ENCODE peak calls at places on chromosomes 12 and 14, in five cellular contexts. One of them, this sample, is unnamed. For H3K4me1 and H3K27me3, the result is how much of the 10 kb centered on the place peaks cover.

GRCh38 chr14:103123634-103124500 is 606 bp downstream of the TNFAIP2 start:
- DNase-seq in breast epithelium: no peak
- DNase-seq in CD8-positive, alpha-beta memory T cell: no peak
- DNase-seq in IMR-90: no peak
- DNase-seq in fibroblast of lung: no peak
- DNase-seq in this sample: no peak

GRCh38 chr14:50452979-50453705 is 56.5 kb upstream of the CDKL1 start:
- DNase-seq in breast epithelium: no peak
- DNase-seq in CD8-positive, alpha-beta memory T cell: no peak
- DNase-seq in IMR-90: peak
- DNase-seq in fibroblast of lung: peak
- DNase-seq in this sample: no peak

GRCh38 chr12:123794027-123794426 is 31.9 kb downstream of the DNAH10 start:
- DNase-seq in breast epithelium: no peak
- DNase-seq in CD8-positive, alpha-beta memory T cell: no peak
- DNase-seq in IMR-90: no peak
- DNase-seq in fibroblast of lung: no peak
- DNase-seq in this sample: no peak

GRCh38 chr12:47411961-47412360 is 293.9 kb downstream of the RPAP3 start:
- DNase-seq in breast epithelium: no peak
- DNase-seq in CD8-positive, alpha-beta memory T cell: no peak
- DNase-seq in IMR-90: peak
- DNase-seq in fibroblast of lung: peak
- DNase-seq in this sample: no peak

GRCh38 chr14:20477211-20477876 is 8.1 kb downstream of the PNP start:
- DNase-seq in breast epithelium: no peak
- DNase-seq in CD8-positive, alpha-beta memory T cell: peak
- DNase-seq in IMR-90: peak
- DNase-seq in fibroblast of lung: peak
- DNase-seq in this sample: no peak

GRCh38 chr14:76019676-76020075 is 34.1 kb downstream of the IFT43 start:
- DNase-seq in breast epithelium: no peak
- DNase-seq in CD8-positive, alpha-beta memory T cell: no peak
- DNase-seq in IMR-90: no peak
- DNase-seq in fibroblast of lung: no peak
- DNase-seq in this sample: no peak

GRCh38 chr12:27970391-27970980 is 2.0 kb downstream of the PTHLH start:
- DNase-seq in breast epithelium: no peak
- DNase-seq in CD8-positive, alpha-beta memory T cell: no peak
- DNase-seq in IMR-90: peak
- DNase-seq in fibroblast of lung: peak
- DNase-seq in this sample: no peak

GRCh38 chr12:98405795-98406366 is 109.5 kb upstream of the TMPO start:
- DNase-seq in breast epithelium: no peak
- DNase-seq in CD8-positive, alpha-beta memory T cell: no peak
- DNase-seq in IMR-90: no peak
- DNase-seq in fibroblast of lung: no peak
- DNase-seq in this sample: no peak

GRCh38 chr12:21850419-21850818 is 75.9 kb upstream of the KCNJ8 start:
- DNase-seq in breast epithelium: no peak
- DNase-seq in CD8-positive, alpha-beta memory T cell: no peak
- DNase-seq in IMR-90: no peak
- DNase-seq in fibroblast of lung: no peak
- DNase-seq in this sample: no peak

GRCh38 chr12:92675092-92675865 is 27.5 kb upstream of the PLEKHG7 start:
- DNase-seq in breast epithelium: no peak
- DNase-seq in CD8-positive, alpha-beta memory T cell: no peak
- DNase-seq in IMR-90: peak
- DNase-seq in fibroblast of lung: no peak
- DNase-seq in this sample: no peak

GRCh38 chr12:74129702-74130101 is 407.9 kb upstream of the ATXN7L3B start:
- DNase-seq in breast epithelium: no peak
- DNase-seq in CD8-positive, alpha-beta memory T cell: no peak
- DNase-seq in IMR-90: no peak
- DNase-seq in fibroblast of lung: peak
- DNase-seq in this sample: no peak

GRCh38 chr12:16586350-16587109 is 19.4 kb downstream of the LMO3 start:
- DNase-seq in breast epithelium: no peak
- DNase-seq in CD8-positive, alpha-beta memory T cell: no peak
- DNase-seq in IMR-90: peak
- DNase-seq in fibroblast of lung: peak
- DNase-seq in this sample: no peak

GRCh38 chr12:44654641-44655625 is 221.2 kb downstream of the NELL2 start:
- DNase-seq in breast epithelium: no peak
- DNase-seq in CD8-positive, alpha-beta memory T cell: no peak
- DNase-seq in IMR-90: no peak
- DNase-seq in fibroblast of lung: no peak
- DNase-seq in this sample: no peak

GRCh38 chr12:116090516-116090915 is 187.0 kb downstream of the MED13L start:
- DNase-seq in breast epithelium: no peak
- DNase-seq in CD8-positive, alpha-beta memory T cell: no peak
- DNase-seq in IMR-90: no peak
- DNase-seq in fibroblast of lung: no peak
- DNase-seq in this sample: no peak

GRCh38 chr12:100375023-100375737 is 18.3 kb downstream of the SLC17A8 start:
- DNase-seq in breast epithelium: no peak
- DNase-seq in CD8-positive, alpha-beta memory T cell: no peak
- DNase-seq in IMR-90: peak
- DNase-seq in fibroblast of lung: peak
- DNase-seq in this sample: no peak

GRCh38 chr14:85471156-85471555 is 58.8 kb upstream of the FLRT2 start:
- DNase-seq in breast epithelium: no peak
- DNase-seq in CD8-positive, alpha-beta memory T cell: no peak
- DNase-seq in IMR-90: peak
- DNase-seq in fibroblast of lung: peak
- DNase-seq in this sample: no peak

GRCh38 chr12:89156324-89156723 is 196.0 kb downstream of the DUSP6 start:
- DNase-seq in breast epithelium: no peak
- DNase-seq in CD8-positive, alpha-beta memory T cell: no peak
- DNase-seq in IMR-90: no peak
- DNase-seq in fibroblast of lung: peak
- DNase-seq in this sample: no peak

GRCh38 chr14:99899578-99900178 is 106.5 kb downstream of the EML1 start:
- DNase-seq in breast epithelium: no peak
- DNase-seq in CD8-positive, alpha-beta memory T cell: no peak
- DNase-seq in IMR-90: peak
- DNase-seq in fibroblast of lung: peak
- DNase-seq in this sample: no peak

GRCh38 chr12:112973016-112973711 is 5.2 kb upstream of the OAS2 start:
- DNase-seq in breast epithelium: no peak
- DNase-seq in CD8-positive, alpha-beta memory T cell: no peak
- DNase-seq in IMR-90: no peak
- DNase-seq in fibroblast of lung: no peak
- DNase-seq in this sample: no peak

GRCh38 chr12:87871061-87871460 is 158.1 kb downstream of the C12orf50 start:
- DNase-seq in breast epithelium: no peak
- DNase-seq in CD8-positive, alpha-beta memory T cell: no peak
- DNase-seq in IMR-90: peak
- DNase-seq in fibroblast of lung: peak
- DNase-seq in this sample: no peak

GRCh38 chr14:99389171-99389826 is 91.4 kb downstream of the SETD3 start:
- DNase-seq in breast epithelium: no peak
- DNase-seq in CD8-positive, alpha-beta memory T cell: peak
- DNase-seq in IMR-90: peak
- DNase-seq in fibroblast of lung: peak
- DNase-seq in this sample: no peak

GRCh38 chr12:49287876-49288275 is 7.1 kb upstream of the PRPH start:
- DNase-seq in breast epithelium: no peak
- DNase-seq in CD8-positive, alpha-beta memory T cell: no peak
- DNase-seq in IMR-90: no peak
- DNase-seq in fibroblast of lung: no peak
- DNase-seq in this sample: no peak

GRCh38 chr12:125645724-125646123 is 580.5 kb downstream of the AACS start:
- DNase-seq in breast epithelium: no peak
- DNase-seq in CD8-positive, alpha-beta memory T cell: no peak
- DNase-seq in IMR-90: no peak
- DNase-seq in fibroblast of lung: no peak
- DNase-seq in this sample: no peak

GRCh38 chr14:22887260-22887989 is 4.4 kb downstream of the REM2 start:
- DNase-seq in breast epithelium: peak
- DNase-seq in CD8-positive, alpha-beta memory T cell: no peak
- DNase-seq in IMR-90: peak
- DNase-seq in fibroblast of lung: peak
- DNase-seq in this sample: no peak

GRCh38 chr12:51307655-51308593 is 16.1 kb downstream of the BIN2 start:
- DNase-seq in breast epithelium: no peak
- DNase-seq in CD8-positive, alpha-beta memory T cell: no peak
- DNase-seq in IMR-90: peak
- DNase-seq in fibroblast of lung: peak
- DNase-seq in this sample: no peak

GRCh38 chr14:38646391-38646790 is 390.5 kb upstream of the CLEC14A start:
- DNase-seq in breast epithelium: no peak
- DNase-seq in CD8-positive, alpha-beta memory T cell: no peak
- DNase-seq in IMR-90: no peak
- DNase-seq in fibroblast of lung: no peak
- DNase-seq in this sample: no peak

DNA sequence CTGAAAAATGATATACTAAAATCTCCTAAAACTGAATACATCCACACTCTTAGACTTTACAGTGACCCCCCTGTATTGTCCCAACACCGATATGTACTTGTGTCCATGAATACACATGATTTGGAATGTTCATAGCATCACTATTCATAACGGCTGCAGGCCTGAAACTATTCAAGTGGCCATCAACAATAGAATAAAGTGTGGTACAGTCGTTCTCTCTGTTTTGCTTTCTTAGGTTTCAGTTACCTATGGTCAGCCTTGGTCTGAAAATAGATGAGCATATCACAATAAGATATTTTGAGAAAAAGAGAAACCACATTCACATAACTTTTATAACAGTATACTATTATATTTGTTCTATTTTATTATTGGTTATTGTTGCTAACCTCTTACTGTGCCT is 150.6 kb downstream of the ASCL4 start:
- DNase-seq in breast epithelium: no peak
- DNase-seq in CD8-positive, alpha-beta memory T cell: no peak
- DNase-seq in IMR-90: no peak
- DNase-seq in fibroblast of lung: no peak
- DNase-seq in this sample: no peak
- H3K4me1 ChIP-seq in breast epithelium: under half
- H3K4me1 ChIP-seq in CD8-positive, alpha-beta memory T cell: under half
- H3K4me1 ChIP-seq in IMR-90: under half
- H3K4me1 ChIP-seq in fibroblast of lung: under half
- H3K4me1 ChIP-seq in this sample: under half

GRCh38 chr14:104567957-104568225 is 11.7 kb upstream of the C14orf180 start:
- DNase-seq in breast epithelium: no peak
- DNase-seq in CD8-positive, alpha-beta memory T cell: no peak
- DNase-seq in IMR-90: no peak
- DNase-seq in fibroblast of lung: no peak
- DNase-seq in this sample: no peak

GRCh38 chr14:104568620-104569019 is 10.9 kb upstream of the C14orf180 start:
- DNase-seq in breast epithelium: no peak
- DNase-seq in CD8-positive, alpha-beta memory T cell: no peak
- DNase-seq in IMR-90: no peak
- DNase-seq in fibroblast of lung: no peak
- DNase-seq in this sample: no peak

GRCh38 chr14:104563742-104564615 is 15.6 kb upstream of the C14orf180 start:
- DNase-seq in breast epithelium: peak
- DNase-seq in CD8-positive, alpha-beta memory T cell: peak
- DNase-seq in IMR-90: peak
- DNase-seq in fibroblast of lung: peak
- DNase-seq in this sample: no peak

GRCh38 chr14:104564744-104565679 is 14.6 kb upstream of the C14orf180 start:
- DNase-seq in breast epithelium: no peak
- DNase-seq in CD8-positive, alpha-beta memory T cell: no peak
- DNase-seq in IMR-90: no peak
- DNase-seq in fibroblast of lung: no peak
- DNase-seq in this sample: no peak

GRCh38 chr14:104567141-104567956 is 12.2 kb upstream of the C14orf180 start:
- DNase-seq in breast epithelium: no peak
- DNase-seq in CD8-positive, alpha-beta memory T cell: no peak
- DNase-seq in IMR-90: no peak
- DNase-seq in fibroblast of lung: no peak
- DNase-seq in this sample: no peak
- H3K27me3 ChIP-seq in breast epithelium: under half
- H3K27me3 ChIP-seq in CD8-positive, alpha-beta memory T cell: under half
- H3K27me3 ChIP-seq in IMR-90: under half
- H3K27me3 ChIP-seq in fibroblast of lung: under half
- H3K27me3 ChIP-seq in this sample: under half

GRCh38 chr12:6934110-6934509 is 6.4 kb downstream of the ATN1 start:
- DNase-seq in breast epithelium: peak
- DNase-seq in CD8-positive, alpha-beta memory T cell: no peak
- DNase-seq in IMR-90: peak
- DNase-seq in fibroblast of lung: peak
- DNase-seq in this sample: no peak
- H3K4me1 ChIP-seq in breast epithelium: half or more
- H3K4me1 ChIP-seq in CD8-positive, alpha-beta memory T cell: half or more
- H3K4me1 ChIP-seq in IMR-90: under half
- H3K4me1 ChIP-seq in fibroblast of lung: under half
- H3K4me1 ChIP-seq in this sample: under half

GRCh38 chr12:132328282-132329029 is 933 bp downstream of the GALNT9 start:
- DNase-seq in breast epithelium: no peak
- DNase-seq in CD8-positive, alpha-beta memory T cell: no peak
- DNase-seq in IMR-90: no peak
- DNase-seq in fibroblast of lung: no peak
- DNase-seq in this sample: no peak
- H3K27me3 ChIP-seq in breast epithelium: under half
- H3K27me3 ChIP-seq in CD8-positive, alpha-beta memory T cell: under half
- H3K27me3 ChIP-seq in IMR-90: under half
- H3K27me3 ChIP-seq in fibroblast of lung: under half
- H3K27me3 ChIP-seq in this sample: under half

GRCh38 chr14:69634871-69635270 is 23.5 kb downstream of the SUSD6 start:
- DNase-seq in breast epithelium: no peak
- DNase-seq in CD8-positive, alpha-beta memory T cell: no peak
- DNase-seq in IMR-90: no peak
- DNase-seq in fibroblast of lung: no peak
- DNase-seq in this sample: no peak

GRCh38 chr14:69631509-69631908 is 20.1 kb downstream of the SUSD6 start:
- DNase-seq in breast epithelium: no peak
- DNase-seq in CD8-positive, alpha-beta memory T cell: no peak
- DNase-seq in IMR-90: peak
- DNase-seq in fibroblast of lung: peak
- DNase-seq in this sample: no peak

GRCh38 chr14:69632154-69632553 is 20.8 kb downstream of the SUSD6 start:
- DNase-seq in breast epithelium: no peak
- DNase-seq in CD8-positive, alpha-beta memory T cell: no peak
- DNase-seq in IMR-90: no peak
- DNase-seq in fibroblast of lung: no peak
- DNase-seq in this sample: no peak

GRCh38 chr14:69633238-69633637 is 21.8 kb downstream of the SUSD6 start:
- DNase-seq in breast epithelium: no peak
- DNase-seq in CD8-positive, alpha-beta memory T cell: no peak
- DNase-seq in IMR-90: no peak
- DNase-seq in fibroblast of lung: no peak
- DNase-seq in this sample: no peak

DNA sequence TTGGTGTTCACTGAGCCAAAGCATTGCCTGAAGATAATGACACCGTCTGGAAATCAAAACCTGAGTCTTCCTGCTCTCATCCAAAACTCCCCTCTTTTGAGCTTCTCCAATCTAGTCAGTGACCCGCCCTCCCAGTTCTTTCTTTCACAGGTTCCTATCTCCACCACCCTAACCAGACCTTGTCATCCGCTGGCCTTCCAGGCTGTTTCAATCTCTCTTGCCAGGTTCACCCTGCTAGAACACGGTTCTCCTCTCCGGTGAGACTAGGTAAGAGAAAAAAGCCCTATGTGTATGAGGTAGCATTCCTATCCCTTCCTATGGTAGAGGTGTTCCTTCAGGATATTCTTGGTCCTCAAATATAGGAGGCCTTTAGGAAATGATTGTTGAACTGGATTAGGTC is 21.4 kb downstream of the SUSD6 start:
- DNase-seq in breast epithelium: no peak
- DNase-seq in CD8-positive, alpha-beta memory T cell: no peak
- DNase-seq in IMR-90: no peak
- DNase-seq in fibroblast of lung: no peak
- DNase-seq in this sample: no peak
- H3K4me1 ChIP-seq in breast epithelium: under half
- H3K4me1 ChIP-seq in CD8-positive, alpha-beta memory T cell: half or more
- H3K4me1 ChIP-seq in IMR-90: half or more
- H3K4me1 ChIP-seq in fibroblast of lung: under half
- H3K4me1 ChIP-seq in this sample: half or more

This sample was measured in esophagus squamous epithelium.